ENCODE peak calls at places on chromosome 12, in five cellular contexts. One of them, this sample, is unnamed.

GRCh38 chr12:79515526-79515935 is 175.2 kb downstream of the PAWR start:
- DNase-seq in testis: no peak
- DNase-seq in A673: no peak
- DNase-seq in choroid plexus epithelial cell: no peak
- DNase-seq in B cell: no peak
- DNase-seq in this sample: no peak

GRCh38 chr12:51521554-51522276 is 69.3 kb upstream of the SCN8A start:
- DNase-seq in testis: no peak
- DNase-seq in A673: no peak
- DNase-seq in choroid plexus epithelial cell: peak; percentile 40
- DNase-seq in B cell: no peak
- DNase-seq in this sample: no peak

GRCh38 chr12:26633591-26634210 is 199.3 kb downstream of the ITPR2 start:
- DNase-seq in testis: no peak
- DNase-seq in A673: peak; percentile 19
- DNase-seq in choroid plexus epithelial cell: peak; percentile 70
- DNase-seq in B cell: no peak
- DNase-seq in this sample: no peak

GRCh38 chr12:131282292-131283080 is 328.8 kb downstream of the ADGRD1 start:
- DNase-seq in testis: peak; percentile 10
- DNase-seq in A673: no peak
- DNase-seq in choroid plexus epithelial cell: no peak
- DNase-seq in B cell: no peak
- DNase-seq in this sample: peak; percentile 18

GRCh38 chr12:22625671-22626251 is 790 bp downstream of the ETNK1 start:
- DNase-seq in testis: peak; percentile 67
- DNase-seq in A673: peak; percentile 77
- DNase-seq in choroid plexus epithelial cell: peak; percentile 41
- DNase-seq in B cell: peak; percentile 40
- DNase-seq in this sample: peak; percentile 50

GRCh38 chr12:85549658-85550057 is 269.6 kb downstream of the ALX1 start:
- DNase-seq in testis: no peak
- DNase-seq in A673: no peak
- DNase-seq in choroid plexus epithelial cell: no peak
- DNase-seq in B cell: no peak
- DNase-seq in this sample: no peak

GRCh38 chr12:112401903-112402498 is 7.4 kb downstream of the RPL6 start:
- DNase-seq in testis: no peak
- DNase-seq in A673: no peak
- DNase-seq in choroid plexus epithelial cell: no peak
- DNase-seq in B cell: no peak
- DNase-seq in this sample: no peak

GRCh38 chr12:76143343-76144252 is 59.1 kb upstream of the NAP1L1 start:
- DNase-seq in testis: no peak
- DNase-seq in A673: no peak
- DNase-seq in choroid plexus epithelial cell: no peak
- DNase-seq in B cell: no peak
- DNase-seq in this sample: no peak

GRCh38 chr12:12801649-12802048 is 11.5 kb upstream of the DDX47 start:
- DNase-seq in testis: no peak
- DNase-seq in A673: no peak
- DNase-seq in choroid plexus epithelial cell: no peak
- DNase-seq in B cell: peak; percentile 35
- DNase-seq in this sample: no peak

GRCh38 chr12:54017027-54017788 is 8.4 kb downstream of the HOXC8 start:
- DNase-seq in testis: no peak
- DNase-seq in A673: peak; percentile 77
- DNase-seq in choroid plexus epithelial cell: no peak
- DNase-seq in B cell: no peak
- DNase-seq in this sample: no peak

GRCh38 chr12:66603458-66603857 is 75.4 kb downstream of the GRIP1 start:
- DNase-seq in testis: no peak
- DNase-seq in A673: no peak
- DNase-seq in choroid plexus epithelial cell: no peak
- DNase-seq in B cell: no peak
- DNase-seq in this sample: no peak

GRCh38 chr12:12592930-12593329 is 18.7 kb upstream of the CREBL2 start:
- DNase-seq in testis: no peak
- DNase-seq in A673: no peak
- DNase-seq in choroid plexus epithelial cell: peak; percentile 64
- DNase-seq in B cell: no peak
- DNase-seq in this sample: no peak

GRCh38 chr12:118680361-118680963 is 300.9 kb upstream of the SRRM4 start:
- DNase-seq in testis: no peak
- DNase-seq in A673: peak; percentile 37
- DNase-seq in choroid plexus epithelial cell: no peak
- DNase-seq in B cell: no peak
- DNase-seq in this sample: no peak

GRCh38 chr12:111596985-111597730 is 2.0 kb downstream of the ATXN2 start:
- DNase-seq in testis: peak; percentile 63
- DNase-seq in A673: peak; percentile 66
- DNase-seq in choroid plexus epithelial cell: peak; percentile 69
- DNase-seq in B cell: peak; percentile 44
- DNase-seq in this sample: peak; percentile 44

GRCh38 chr12:113612076-113612728 is 140.5 kb upstream of the LHX5 start:
- DNase-seq in testis: no peak
- DNase-seq in A673: no peak
- DNase-seq in choroid plexus epithelial cell: no peak
- DNase-seq in B cell: no peak
- DNase-seq in this sample: no peak

GRCh38 chr12:96078281-96078761 is 42.9 kb upstream of the LTA4H start:
- DNase-seq in testis: no peak
- DNase-seq in A673: no peak
- DNase-seq in choroid plexus epithelial cell: peak; percentile 33
- DNase-seq in B cell: no peak
- DNase-seq in this sample: no peak

DNA sequence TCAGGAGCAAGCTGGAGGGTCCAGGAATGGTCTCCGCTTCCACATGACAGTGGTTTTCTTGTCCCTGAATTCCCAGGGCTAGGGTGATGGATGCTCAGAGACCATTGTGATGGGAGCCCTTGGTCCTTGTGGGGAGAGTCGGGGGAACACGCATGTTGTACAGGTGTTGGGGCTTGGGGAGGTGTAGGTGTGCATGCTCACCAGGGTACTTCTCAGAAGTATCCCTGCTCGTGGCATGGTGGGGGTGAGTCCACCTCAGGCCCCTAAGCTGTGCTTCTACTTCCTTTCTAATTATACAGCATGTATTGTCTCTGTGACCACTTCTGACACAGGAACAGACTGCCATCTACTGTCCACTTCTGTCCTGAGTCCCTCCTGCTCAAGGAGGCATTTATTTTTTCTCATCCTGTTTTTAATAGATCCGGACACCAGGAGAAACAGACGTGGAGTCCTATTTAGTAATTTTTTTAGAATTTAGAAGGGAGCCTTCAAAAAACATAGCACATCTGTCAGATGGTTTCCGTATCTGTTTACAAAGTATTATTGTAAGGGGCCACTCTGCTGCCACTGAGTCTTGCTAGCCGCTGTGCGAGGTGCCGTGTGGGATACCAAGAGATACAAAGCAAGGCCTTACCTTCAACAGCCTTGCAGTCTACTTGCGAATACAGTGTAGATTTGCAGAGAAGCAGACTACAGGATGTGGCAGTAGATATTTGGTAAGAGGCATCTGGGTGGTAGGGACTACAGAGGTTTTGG is 10.5 kb downstream of the NTF3 start:
- DNase-seq in testis: peak; percentile 62
- DNase-seq in A673: peak; percentile 32
- DNase-seq in choroid plexus epithelial cell: peak; percentile 55
- DNase-seq in B cell: no peak
- DNase-seq in this sample: no peak
- TF ChIP-seq CTCF in testis: peak; percentile 58
- TF ChIP-seq CTCF in A673: peak; percentile 54
- TF ChIP-seq CTCF in choroid plexus epithelial cell: peak; percentile 52
- TF ChIP-seq CTCF in B cell: no peak
- TF ChIP-seq CTCF in this sample: no peak

GRCh38 chr12:77324763-77325468 is 259.5 kb upstream of the E2F7 start:
- DNase-seq in testis: peak; percentile 77
- DNase-seq in A673: peak; percentile 82
- DNase-seq in choroid plexus epithelial cell: peak; percentile 71
- DNase-seq in B cell: no peak
- DNase-seq in this sample: no peak
- TF ChIP-seq CTCF in testis: no peak
- TF ChIP-seq CTCF in A673: peak; percentile 60
- TF ChIP-seq CTCF in choroid plexus epithelial cell: peak; percentile 62
- TF ChIP-seq CTCF in B cell: no peak
- TF ChIP-seq CTCF in this sample: no peak

GRCh38 chr12:124379938-124380754 is 85.3 kb downstream of the RFLNA start:
- DNase-seq in testis: peak; percentile 76
- DNase-seq in A673: no peak
- DNase-seq in choroid plexus epithelial cell: peak; percentile 89
- DNase-seq in B cell: no peak
- DNase-seq in this sample: peak; percentile 88
- TF ChIP-seq CTCF in testis: peak; percentile 51
- TF ChIP-seq CTCF in A673: no peak
- TF ChIP-seq CTCF in choroid plexus epithelial cell: peak; percentile 76
- TF ChIP-seq CTCF in B cell: no peak
- TF ChIP-seq CTCF in this sample: peak; percentile 30

GRCh38 chr12:42323856-42324255 is 2.0 kb downstream of the ZCRB1 start:
- DNase-seq in testis: no peak
- DNase-seq in A673: no peak
- DNase-seq in choroid plexus epithelial cell: no peak
- DNase-seq in B cell: no peak
- DNase-seq in this sample: no peak

GRCh38 chr12:42325326-42325775 is 543 bp downstream of the ZCRB1 start:
- DNase-seq in testis: no peak
- DNase-seq in A673: no peak
- DNase-seq in choroid plexus epithelial cell: peak; percentile 22
- DNase-seq in B cell: no peak
- DNase-seq in this sample: no peak

GRCh38 chr12:42326466-42327226 is 679 bp downstream of the PPHLN1 start:
- DNase-seq in testis: peak; percentile 31
- DNase-seq in A673: peak; percentile 14
- DNase-seq in choroid plexus epithelial cell: peak; percentile 38
- DNase-seq in B cell: peak; percentile 25
- DNase-seq in this sample: no peak

GRCh38 chr12:42327227-42327590 is 1.2 kb downstream of the PPHLN1 start:
- DNase-seq in testis: no peak
- DNase-seq in A673: no peak
- DNase-seq in choroid plexus epithelial cell: no peak
- DNase-seq in B cell: no peak
- DNase-seq in this sample: no peak

GRCh38 chr12:42325776-42326465 is at the start of the genes PPHLN1 and ZCRB1:
- DNase-seq in testis: peak; percentile 95
- DNase-seq in A673: peak; percentile 89
- DNase-seq in choroid plexus epithelial cell: peak; percentile 76
- DNase-seq in B cell: peak; percentile 87
- DNase-seq in this sample: peak; percentile 75
- TF ChIP-seq CTCF in testis: no peak
- TF ChIP-seq CTCF in A673: no peak
- TF ChIP-seq CTCF in choroid plexus epithelial cell: no peak
- TF ChIP-seq CTCF in B cell: no peak
- TF ChIP-seq CTCF in this sample: no peak

GRCh38 chr12:21573733-21574358 is 30.8 kb downstream of the GYS2 start:
- DNase-seq in testis: no peak
- DNase-seq in A673: no peak
- DNase-seq in choroid plexus epithelial cell: no peak
- DNase-seq in B cell: no peak
- DNase-seq in this sample: no peak
- TF ChIP-seq CTCF in testis: no peak
- TF ChIP-seq CTCF in A673: no peak
- TF ChIP-seq CTCF in choroid plexus epithelial cell: no peak
- TF ChIP-seq CTCF in B cell: no peak
- TF ChIP-seq CTCF in this sample: no peak

GRCh38 chr12:122853582-122854245 is 18.5 kb downstream of the HIP1R start:
- DNase-seq in testis: no peak
- DNase-seq in A673: no peak
- DNase-seq in choroid plexus epithelial cell: no peak
- DNase-seq in B cell: no peak
- DNase-seq in this sample: no peak
- TF ChIP-seq CTCF in testis: no peak
- TF ChIP-seq CTCF in A673: no peak
- TF ChIP-seq CTCF in choroid plexus epithelial cell: no peak
- TF ChIP-seq CTCF in B cell: no peak
- TF ChIP-seq CTCF in this sample: no peak

GRCh38 chr12:49366652-49367380 is 446 bp upstream of the SPATS2 start:
- DNase-seq in testis: peak; percentile 94
- DNase-seq in A673: peak; percentile 97
- DNase-seq in choroid plexus epithelial cell: peak; percentile 97
- DNase-seq in B cell: peak; percentile 92
- DNase-seq in this sample: peak; percentile 78
- TF ChIP-seq CTCF in testis: peak; percentile 32
- TF ChIP-seq CTCF in A673: peak; percentile 36
- TF ChIP-seq CTCF in choroid plexus epithelial cell: peak; percentile 44
- TF ChIP-seq CTCF in B cell: peak; percentile 44
- TF ChIP-seq CTCF in this sample: no peak

GRCh38 chr12:57549909-57550627 is at the start of gene KIF5A:
- DNase-seq in testis: peak; percentile 52
- DNase-seq in A673: peak; percentile 63
- DNase-seq in choroid plexus epithelial cell: no peak
- DNase-seq in B cell: peak; percentile 71
- DNase-seq in this sample: no peak
- TF ChIP-seq CTCF in testis: no peak
- TF ChIP-seq CTCF in A673: no peak
- TF ChIP-seq CTCF in choroid plexus epithelial cell: no peak
- TF ChIP-seq CTCF in B cell: no peak
- TF ChIP-seq CTCF in this sample: no peak

DNA sequence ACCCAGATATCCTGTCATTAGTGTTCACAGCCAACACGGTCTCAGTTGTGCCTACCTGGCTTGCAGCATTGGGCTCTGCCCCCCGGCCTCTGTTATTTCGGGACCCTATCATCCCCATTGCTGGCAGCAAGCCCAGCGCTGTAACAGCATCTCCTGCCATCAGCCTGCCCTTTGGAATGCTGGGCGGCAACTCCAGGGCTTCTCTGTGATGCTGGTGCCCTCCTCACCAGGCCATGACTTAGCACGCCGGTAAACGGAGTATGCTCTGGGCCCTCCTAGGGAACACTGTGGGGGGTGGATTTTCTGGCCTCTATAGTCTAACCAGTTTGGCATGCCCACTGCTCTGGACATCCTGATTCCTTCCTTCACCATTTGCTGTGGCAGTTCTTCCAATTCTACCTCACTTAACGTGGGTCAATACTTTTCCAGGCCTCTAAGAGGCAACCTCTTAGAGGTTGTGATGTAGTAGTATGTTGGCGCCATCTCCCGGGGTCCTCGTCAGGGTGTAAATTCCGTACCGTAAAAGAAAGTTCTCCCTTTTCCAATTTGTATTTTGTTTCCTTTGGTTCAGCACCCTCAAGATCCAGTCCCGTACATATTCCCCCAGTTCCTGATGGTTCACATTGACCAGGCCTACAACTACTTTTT is 80.0 kb downstream of the SINHCAF start:
- DNase-seq in testis: no peak
- DNase-seq in A673: no peak
- DNase-seq in choroid plexus epithelial cell: peak; percentile 19
- DNase-seq in B cell: no peak
- DNase-seq in this sample: no peak
- TF ChIP-seq CTCF in testis: no peak
- TF ChIP-seq CTCF in A673: peak; percentile 17
- TF ChIP-seq CTCF in choroid plexus epithelial cell: peak; percentile 32
- TF ChIP-seq CTCF in B cell: no peak
- TF ChIP-seq CTCF in this sample: no peak

This sample was measured in CD14-positive monocyte.